ENCODE peak calls at places on chromosome 9, in six cellular contexts. D is gastrocnemius medialis, Y is choroid plexus epithelial cell, R is left ventricle myocardium inferior, C is hepatocyte, U is colonic mucosa. X is an unnamed sample.

GRCh38 chr9:13568851-13569618 is 289.5 kb upstream of the MPDZ start:
- DNase-seq in D (no peak), Y (no peak), R (peak), C (peak), U (no peak), X (no peak)

GRCh38 chr9:113228130-113228665 is 6.9 kb downstream of the SLC31A1 start:
- DNase-seq in D (no peak), Y (no peak), R (no peak), C (peak), U (no peak), X (no peak)

GRCh38 chr9:84278131-84278530 is 62.4 kb downstream of the SLC28A3 start:
- DNase-seq in D (no peak), Y (peak), R (no peak), C (no peak), U (no peak), X (no peak)

GRCh38 chr9:78821126-78821822 is 524.3 kb downstream of the PSAT1 start:
- DNase-seq in D (no peak), Y (peak), R (no peak), C (peak), U (no peak), X (no peak)

GRCh38 chr9:97774657-97775056 is 77.5 kb upstream of the XPA start:
- DNase-seq in D (no peak), Y (no peak), R (no peak), C (no peak), U (peak), X (no peak)

GRCh38 chr9:83628540-83628939 is 5.6 kb downstream of the IDNK start:
- DNase-seq in D (no peak), Y (no peak), R (no peak), C (no peak), U (no peak), X (no peak)

GRCh38 chr9:73151653-73152382 is at the start of gene ANXA1:
- DNase-seq in D (no peak), Y (peak), R (no peak), C (peak), U (peak), X (peak)

GRCh38 chr9:87850405-87850804 is 32.3 kb upstream of the SPATA31E1 start:
- DNase-seq in D (no peak), Y (peak), R (no peak), C (no peak), U (no peak), X (no peak)

GRCh38 chr9:109317979-109318671 is 2.7 kb downstream of the EPB41L4B start:
- DNase-seq in D (no peak), Y (no peak), R (no peak), C (no peak), U (no peak), X (no peak)

GRCh38 chr9:115264333-115264732 is 146.4 kb upstream of the TNC start:
- DNase-seq in D (no peak), Y (peak), R (no peak), C (no peak), U (no peak), X (no peak)

GRCh38 chr9:68791169-68791568 is 86.1 kb downstream of the PIP5K1B start:
- DNase-seq in D (no peak), Y (no peak), R (no peak), C (no peak), U (no peak), X (no peak)

GRCh38 chr9:24817756-24818155 is 272.1 kb upstream of the IZUMO3 start:
- DNase-seq in D (no peak), Y (no peak), R (no peak), C (no peak), U (no peak), X (no peak)

GRCh38 chr9:136686534-136686793 is 793 bp downstream of the AGPAT2 start:
- DNase-seq in D (no peak), Y (no peak), R (no peak), C (no peak), U (no peak), X (no peak)

GRCh38 chr9:69078581-69078980 is 43.0 kb downstream of the FXN start:
- DNase-seq in D (peak), Y (peak), R (peak), C (no peak), U (no peak), X (peak)

GRCh38 chr9:92191801-92192200 is 76.6 kb upstream of the SPTLC1 start:
- DNase-seq in D (no peak), Y (peak), R (no peak), C (no peak), U (no peak), X (no peak)

GRCh38 chr9:137318976-137319375 is 16.9 kb upstream of the NRARP start:
- DNase-seq in D (no peak), Y (no peak), R (peak), C (peak), U (no peak), X (no peak)

GRCh38 chr9:135181336-135181735 is 93.9 kb downstream of the OLFM1 start:
- DNase-seq in D (no peak), Y (no peak), R (no peak), C (no peak), U (no peak), X (no peak)

GRCh38 chr9:70561805-70562395 is 147.4 kb upstream of the KLF9 start:
- DNase-seq in D (no peak), Y (no peak), R (no peak), C (no peak), U (no peak), X (no peak)

GRCh38 chr9:94937214-94937903 is 210.9 kb downstream of the AOPEP start:
- DNase-seq in D (no peak), Y (peak), R (no peak), C (peak), U (no peak), X (no peak)

GRCh38 chr9:133821606-133822438 is 83.7 kb upstream of the SARDH start:
- DNase-seq in D (no peak), Y (peak), R (no peak), C (no peak), U (no peak), X (no peak)

GRCh38 chr9:127877566-127877998 is at the start of gene AK1:
- DNase-seq in D (peak), Y (peak), R (peak), C (peak), U (peak), X (peak)

GRCh38 chr9:137705443-137705863 is 86.6 kb downstream of the EHMT1 start:
- DNase-seq in D (no peak), Y (no peak), R (no peak), C (no peak), U (no peak), X (no peak)

GRCh38 chr9:74431467-74431866 is 65.7 kb upstream of the RORB start:
- DNase-seq in D (no peak), Y (no peak), R (no peak), C (no peak), U (no peak), X (no peak)

GRCh38 chr9:125884196-125884595 is 137.0 kb downstream of the PBX3 start:
- DNase-seq in D (no peak), Y (no peak), R (no peak), C (no peak), U (no peak), X (no peak)

GRCh38 chr9:7520396-7520795 is 279.2 kb downstream of the DMAC1 start:
- DNase-seq in D (no peak), Y (no peak), R (no peak), C (no peak), U (no peak), X (no peak)

GRCh38 chr9:91197232-91198181 is 164.2 kb downstream of the AUH start:
- DNase-seq in D (peak), Y (peak), R (peak), C (peak), U (peak), X (peak)

GRCh38 chr9:17810728-17811634 is 232.1 kb downstream of the SH3GL2 start:
- DNase-seq in D (no peak), Y (peak), R (peak), C (peak), U (peak), X (peak)

GRCh38 chr9:136997830-136998234 is 1.5 kb upstream of the CLIC3 start:
- DNase-seq in D (no peak), Y (peak), R (no peak), C (no peak), U (no peak), X (no peak)

GRCh38 chr9:107487521-107488399 is 1.8 kb downstream of the KLF4 start:
- DNase-seq in D (no peak), Y (peak), R (peak), C (peak), U (peak), X (peak)

GRCh38 chr9:134215709-134216448 is 51.5 kb upstream of the RNU6ATAC start:
- DNase-seq in D (peak), Y (peak), R (peak), C (peak), U (no peak), X (no peak)

GRCh38 chr9:97297889-97298288 is 9.6 kb upstream of the CCDC180 start:
- DNase-seq in D (no peak), Y (no peak), R (no peak), C (no peak), U (no peak), X (no peak)

GRCh38 chr9:125763373-125763772 is 16.2 kb downstream of the PBX3 start:
- DNase-seq in D (no peak), Y (peak), R (no peak), C (peak), U (no peak), X (no peak)

GRCh38 chr9:109101202-109101595 is 18.5 kb downstream of the TMEM245 start:
- DNase-seq in D (no peak), Y (no peak), R (no peak), C (no peak), U (no peak), X (no peak)

GRCh38 chr9:92196909-92197308 is 81.7 kb upstream of the SPTLC1 start:
- DNase-seq in D (no peak), Y (peak), R (no peak), C (peak), U (no peak), X (no peak)

GRCh38 chr9:5263568-5264218 is 32.5 kb downstream of the INSL4 start:
- DNase-seq in D (no peak), Y (peak), R (no peak), C (peak), U (no peak), X (no peak)

GRCh38 chr9:35840901-35841900 is 12.2 kb downstream of the TMEM8B start:
- DNase-seq in D (no peak), Y (no peak), R (no peak), C (no peak), U (no peak), X (no peak)

GRCh38 chr9:19424176-19424779 is 15.5 kb downstream of the ACER2 start:
- DNase-seq in D (no peak), Y (no peak), R (no peak), C (no peak), U (no peak), X (no peak)

GRCh38 chr9:37565661-37566618 is 10.2 kb downstream of the FBXO10 start:
- DNase-seq in D (no peak), Y (no peak), R (no peak), C (no peak), U (no peak), X (no peak)

GRCh38 chr9:121121582-121122087 is 46.9 kb downstream of the CNTRL start:
- DNase-seq in D (peak), Y (peak), R (peak), C (peak), U (peak), X (peak)
- TF ChIP-seq CTCF in D (peak), Y (peak), R (peak), C (peak), U (peak), X (peak)

GRCh38 chr9:89798546-89799120 is 193.8 kb downstream of the GADD45G start:
- DNase-seq in D (no peak), Y (no peak), R (no peak), C (no peak), U (no peak), X (no peak)

GRCh38 chr9:89799766-89800165 is 195.0 kb downstream of the GADD45G start:
- DNase-seq in D (no peak), Y (no peak), R (no peak), C (no peak), U (no peak), X (no peak)

GRCh38 chr9:89797970-89798369 is 193.2 kb downstream of the GADD45G start:
- DNase-seq in D (no peak), Y (no peak), R (no peak), C (peak), U (no peak), X (no peak)

GRCh38 chr9:89797255-89797654 is 192.4 kb downstream of the GADD45G start:
- DNase-seq in D (no peak), Y (no peak), R (no peak), C (no peak), U (no peak), X (no peak)

DNA sequence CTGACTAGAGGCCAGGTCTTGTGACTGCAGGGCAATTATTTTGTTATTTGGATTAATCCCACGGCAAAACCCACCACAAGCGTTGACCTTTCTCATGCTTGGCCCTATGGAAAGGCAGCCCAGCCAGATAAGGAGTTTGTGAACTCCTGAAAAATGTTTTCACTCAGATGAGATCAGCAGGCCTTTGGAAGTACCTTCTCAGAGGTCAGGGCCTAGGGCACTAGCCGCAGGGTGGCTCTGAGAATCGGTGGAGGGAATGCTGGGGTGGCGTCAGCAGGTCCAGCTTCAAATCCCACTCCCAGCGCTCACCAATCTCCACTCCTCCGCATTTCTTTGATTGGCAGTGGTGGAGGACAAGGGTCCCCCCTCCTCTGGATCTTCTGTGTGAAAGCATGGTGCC is 194.4 kb downstream of the GADD45G start:
- DNase-seq in D (no peak), Y (no peak), R (no peak), C (no peak), U (no peak), X (no peak)
- H3K4me3 ChIP-seq in D (no peak), Y (no peak), R (no peak), C (no peak), U (no peak), X (no peak)

GRCh38 chr9:649128-650074 is 192.1 kb upstream of the DMRT1 start:
- DNase-seq in D (no peak), Y (no peak), R (no peak), C (no peak), U (no peak), X (no peak)
- TF ChIP-seq CTCF in D (no peak), Y (no peak), R (no peak), C (no peak), U (no peak), X (no peak)

GRCh38 chr9:470041-470781 is 255.5 kb downstream of the DOCK8 start:
- DNase-seq in D (peak), Y (peak), R (peak), C (peak), U (peak), X (peak)

GRCh38 chr9:469672-470040 is 255.0 kb downstream of the DOCK8 start:
- DNase-seq in D (no peak), Y (no peak), R (peak), C (no peak), U (peak), X (peak)

GRCh38 chr9:466749-467148 is 252.1 kb downstream of the DOCK8 start:
- DNase-seq in D (no peak), Y (no peak), R (no peak), C (no peak), U (no peak), X (no peak)

GRCh38 chr9:470795-471194 is 256.1 kb downstream of the DOCK8 start:
- DNase-seq in D (no peak), Y (no peak), R (no peak), C (no peak), U (no peak), X (no peak)

DNA sequence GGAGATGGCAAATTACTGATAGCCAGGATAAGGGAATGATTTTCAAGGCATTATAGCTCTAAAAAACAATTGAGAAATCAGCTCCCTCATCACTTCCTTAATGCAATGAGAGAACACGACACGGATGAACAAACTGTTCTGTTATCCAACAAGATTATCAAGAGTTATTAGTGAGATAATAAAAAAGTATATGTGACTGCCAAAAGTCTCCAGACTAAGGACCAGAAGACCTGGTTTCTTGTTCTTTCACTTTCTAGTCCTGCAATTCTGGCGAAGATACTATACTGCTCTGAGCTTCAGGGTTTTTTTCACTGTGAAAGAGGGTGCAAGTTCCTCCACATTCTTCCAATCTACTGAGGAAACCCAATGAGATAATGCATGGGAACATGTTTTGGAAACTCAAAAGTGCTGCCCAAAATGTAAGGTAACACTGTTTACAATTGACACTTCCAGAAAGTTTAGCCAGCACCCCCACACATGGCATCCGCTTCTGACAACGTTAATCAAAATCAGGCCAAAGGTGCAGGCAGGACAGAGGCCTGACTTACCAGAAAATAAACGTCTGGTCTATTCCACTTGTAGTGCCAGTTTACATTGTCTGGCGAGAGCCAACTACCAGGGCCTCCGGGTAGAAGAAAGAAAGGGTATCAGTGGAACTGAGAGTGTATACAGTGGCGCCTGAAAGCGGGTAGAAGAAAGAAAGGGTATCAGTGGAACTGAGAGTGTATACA is 254.3 kb downstream of the DOCK8 start:
- DNase-seq in D (no peak), Y (peak), R (no peak), C (no peak), U (peak), X (no peak)
- H3K4me3 ChIP-seq in D (peak), Y (peak), R (peak), C (no peak), U (peak), X (peak)